ENCODE peak calls at places on chromosomes 5 and 9, in eight cellular contexts. E, T, J, R, U, Z, O and H are unnamed samples. For H3K4me1, the result is how much of the 10 kb centered on the place peaks cover.

GRCh38 chr9:4366649-4367330 is 66.9 kb upstream of the GLIS3 start:
- DNase-seq in U (peak), J (peak), R (peak), E (no peak), Z (no peak), T (no peak), O (peak), H (peak)

GRCh38 chr5:125011982-125012381 is 265.5 kb upstream of the ZNF608 start:
- DNase-seq in U (no peak), J (no peak), E (no peak), T (no peak), R (no peak), O (peak), Z (no peak), H (no peak)

GRCh38 chr5:139835656-139836055 is 40.0 kb downstream of the PSD2 start:
- DNase-seq in E (no peak), Z (no peak), J (no peak), U (no peak), T (peak), R (no peak), O (peak), H (no peak)

GRCh38 chr5:138370537-138370936 is 18.1 kb downstream of the KDM3B start:
- DNase-seq in E (no peak), Z (no peak), J (no peak), T (no peak), O (no peak), U (no peak), R (no peak), H (peak)

GRCh38 chr5:177472460-177473441 is 683 bp downstream of the DBN1 start:
- DNase-seq in J (no peak), Z (no peak), E (no peak), R (peak), O (no peak), U (peak), T (peak), H (peak)

GRCh38 chr9:112310826-112311225 is 22.6 kb downstream of the PTBP3 start:
- DNase-seq in J (no peak), R (no peak), U (no peak), T (no peak), Z (no peak), E (no peak), O (no peak), H (no peak)

GRCh38 chr9:70291446-70291845 is 32.7 kb downstream of the SMC5 start:
- DNase-seq in E (no peak), J (no peak), R (peak), T (no peak), O (no peak), U (no peak), Z (no peak), H (no peak)

GRCh38 chr5:141560725-141561483 is 57.9 kb downstream of the DIAPH1 start:
- DNase-seq in E (peak), J (peak), T (peak), Z (peak), O (peak), R (peak), U (no peak), H (peak)

GRCh38 chr9:76891279-76891678 is 14.6 kb downstream of the PRUNE2 start:
- DNase-seq in R (no peak), E (no peak), T (no peak), O (no peak), U (no peak), Z (no peak), J (no peak), H (no peak)

GRCh38 chr5:141734501-141735231 is 52.6 kb upstream of the ARAP3 start:
- DNase-seq in U (no peak), T (no peak), R (peak), E (no peak), O (peak), J (peak), Z (no peak), H (peak)

GRCh38 chr9:16335788-16336580 is 534.5 kb downstream of the BNC2 start:
- DNase-seq in T (no peak), E (peak), O (no peak), J (peak), Z (peak), U (no peak), R (peak), H (no peak)

GRCh38 chr5:73448072-73448432 is 525 bp downstream of the FOXD1 start:
- DNase-seq in T (no peak), R (no peak), U (no peak), Z (no peak), O (no peak), J (peak), E (no peak), H (peak)

GRCh38 chr9:136693490-136694162 is 6.4 kb upstream of the AGPAT2 start:
- DNase-seq in J (peak), T (peak), R (peak), O (peak), E (no peak), U (no peak), Z (peak), H (no peak)

DNA sequence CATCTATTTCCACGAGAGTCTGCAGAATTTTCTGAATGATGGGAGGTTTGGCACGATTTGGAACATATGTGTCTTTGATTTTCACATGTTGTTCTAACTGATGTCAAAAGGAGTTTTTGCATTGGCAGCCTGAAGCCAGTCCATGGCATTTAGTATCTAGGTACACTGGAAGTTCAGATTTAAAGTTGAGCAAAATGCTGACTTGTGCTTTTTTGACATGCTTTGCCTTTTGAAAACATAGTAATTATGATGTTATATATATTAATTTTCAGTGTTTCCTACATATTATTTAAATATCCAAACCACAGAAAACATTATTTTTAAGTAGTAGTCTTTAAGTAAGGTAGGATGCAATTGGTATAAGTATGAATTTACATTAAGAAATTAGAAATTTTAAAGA is 103.1 kb downstream of the PBX3 start:
- DNase-seq in O (no peak), Z (no peak), U (no peak), E (no peak), R (no peak), T (no peak), J (no peak), H (no peak)
- H3K4me1 ChIP-seq in O (under half), Z (under half), U (under half), E (under half), R (under half), T (under half), J (under half), H (under half)

GRCh38 chr5:54909126-54909525 is 76.3 kb downstream of the ESM1 start:
- DNase-seq in J (no peak), R (no peak), E (no peak), U (no peak), O (no peak), T (no peak), Z (no peak), H (no peak)
- H3K4me1 ChIP-seq in J (under half), R (under half), E (under half), U (under half), O (under half), T (under half), Z (under half), H (under half)

GRCh38 chr5:80037366-80037765 is 2.2 kb downstream of the THBS4 start:
- DNase-seq in T (no peak), J (no peak), U (no peak), O (no peak), Z (no peak), R (no peak), E (no peak), H (peak)

GRCh38 chr5:80041536-80041935 is 6.4 kb downstream of the THBS4 start:
- DNase-seq in O (no peak), R (no peak), J (no peak), Z (no peak), T (no peak), U (no peak), E (no peak), H (no peak)

DNA sequence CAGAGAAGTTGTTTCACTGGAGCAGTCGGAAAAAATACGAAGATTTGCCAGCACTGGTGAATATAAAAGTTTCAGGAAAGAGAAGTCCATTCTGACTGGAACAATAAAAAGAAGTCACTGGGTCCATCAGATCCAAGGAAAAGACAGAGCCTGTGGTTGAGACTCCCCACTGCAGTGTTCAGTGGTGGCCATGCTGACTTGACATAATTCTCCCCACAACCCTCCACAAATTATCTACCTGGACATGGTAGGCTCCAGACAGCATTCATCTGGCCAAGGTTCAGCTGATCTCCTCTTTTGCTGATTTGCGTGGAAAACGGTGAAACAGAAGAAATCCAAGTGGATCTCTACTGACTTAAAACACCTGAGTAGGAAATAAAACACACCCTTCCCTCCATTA is 8.0 kb downstream of the THBS4 start:
- DNase-seq in J (no peak), Z (no peak), U (no peak), E (no peak), O (no peak), T (no peak), R (no peak), H (no peak)
- H3K4me1 ChIP-seq in J (under half), Z (under half), U (under half), E (under half), O (under half), T (under half), R (under half), H (under half)

GRCh38 chr9:91905958-91906585 is 44.0 kb downstream of the ROR2 start:
- DNase-seq in O (no peak), E (no peak), T (no peak), R (peak), U (peak), Z (no peak), J (no peak), H (no peak)

GRCh38 chr9:91904541-91905236 is 45.3 kb downstream of the ROR2 start:
- DNase-seq in J (no peak), U (no peak), O (no peak), T (no peak), Z (no peak), E (no peak), R (no peak), H (no peak)

GRCh38 chr9:91902465-91903125 is 47.4 kb downstream of the ROR2 start:
- DNase-seq in T (no peak), E (no peak), J (no peak), Z (peak), O (no peak), U (no peak), R (no peak), H (no peak)

GRCh38 chr9:91905237-91905650 is 44.8 kb downstream of the ROR2 start:
- DNase-seq in Z (no peak), R (no peak), U (no peak), T (no peak), J (no peak), E (no peak), O (no peak), H (no peak)

GRCh38 chr9:91903126-91903911 is 46.7 kb downstream of the ROR2 start:
- DNase-seq in R (no peak), Z (peak), E (no peak), U (no peak), O (no peak), T (no peak), J (no peak), H (no peak)
- H3K4me1 ChIP-seq in R (under half), Z (under half), E (under half), U (under half), O (under half), T (under half), J (under half), H (half or more)

DNA sequence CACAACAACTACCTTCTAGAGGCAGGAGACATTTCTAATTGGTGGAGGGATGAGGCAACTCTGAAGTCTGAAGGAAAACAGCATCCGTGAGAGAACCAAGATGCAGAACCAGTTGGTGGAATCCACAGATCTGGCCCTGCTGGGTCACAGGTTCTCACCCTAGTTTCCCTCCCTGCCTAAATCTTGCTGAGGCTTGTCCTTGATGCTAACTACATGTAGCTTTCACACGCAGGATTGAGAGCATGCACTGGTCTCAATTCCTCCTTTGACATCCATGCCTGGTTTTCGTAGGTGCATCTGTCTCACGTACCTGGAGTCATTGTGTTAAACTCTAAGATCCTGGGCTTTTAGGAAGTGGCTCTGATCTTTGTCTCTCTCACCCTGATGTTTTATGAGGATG is 9.7 kb upstream of the F2RL1 start:
- DNase-seq in E (no peak), T (peak), J (no peak), O (no peak), R (no peak), U (no peak), Z (no peak), H (no peak)
- H3K4me1 ChIP-seq in E (under half), T (under half), J (under half), O (under half), R (under half), U (under half), Z (under half), H (under half)

DNA sequence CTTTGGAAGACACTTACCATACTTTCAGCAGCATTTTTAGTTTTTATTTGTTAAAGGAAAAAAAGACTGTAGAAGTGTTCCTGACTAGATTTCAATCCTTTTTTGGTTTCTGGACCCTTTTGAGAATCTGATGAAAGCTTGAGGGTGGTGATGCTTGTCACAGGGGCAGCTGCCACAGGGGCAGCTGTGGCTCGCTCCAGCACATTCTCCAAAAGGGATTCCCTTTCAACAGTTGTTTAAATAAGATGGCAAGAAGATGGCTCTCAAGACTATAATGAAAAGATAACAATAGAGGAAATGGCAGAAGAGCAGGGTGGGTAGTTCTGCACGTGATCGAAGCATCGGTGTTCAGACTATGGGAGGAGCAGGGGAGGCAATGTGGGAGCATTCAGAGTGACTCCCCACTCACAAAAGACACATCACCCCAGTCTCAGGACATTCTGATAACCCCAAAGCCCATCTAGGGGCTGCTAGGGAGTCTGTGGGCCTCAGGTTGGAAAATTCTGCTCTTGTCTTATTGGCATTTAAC is 46.5 kb upstream of the TNFAIP8 start:
- DNase-seq in U (no peak), Z (no peak), J (no peak), E (no peak), R (no peak), T (no peak), O (no peak), H (no peak)
- H3K4me1 ChIP-seq in U (half or more), Z (under half), J (under half), E (under half), R (under half), T (under half), O (under half), H (under half)

DNA sequence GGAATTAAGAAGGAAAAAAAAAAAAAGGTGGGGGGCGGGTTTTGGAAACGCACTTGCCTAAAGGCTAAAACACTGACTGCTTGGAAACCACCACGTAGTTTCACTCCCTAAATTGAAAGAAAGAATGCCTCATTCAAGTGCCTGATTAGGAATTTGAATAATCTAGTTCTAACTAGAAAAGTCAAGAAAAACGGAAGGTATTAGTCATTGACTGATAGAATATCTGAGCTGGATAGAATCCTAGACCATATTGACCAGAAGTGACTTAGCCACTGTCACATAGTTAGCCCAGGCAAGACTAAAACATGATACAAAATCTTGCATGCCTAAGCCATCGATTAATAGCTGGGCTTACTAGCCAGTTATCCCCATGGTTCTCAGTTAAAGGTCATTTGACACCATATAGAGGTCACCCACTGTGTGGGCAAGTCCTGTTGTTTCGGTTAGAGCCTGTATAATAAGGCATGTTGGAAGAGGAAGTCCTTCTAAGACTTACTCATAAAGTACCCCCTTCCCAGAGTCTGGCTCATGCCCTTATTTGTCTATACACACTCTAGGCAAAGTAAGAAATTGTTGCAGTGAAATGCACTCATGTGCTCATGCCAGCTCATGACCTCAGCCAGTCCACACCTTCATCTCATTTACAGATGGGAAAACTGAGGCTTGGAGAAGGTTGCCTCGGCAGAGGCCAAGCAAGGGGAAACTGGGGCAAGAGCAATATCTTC is 40.2 kb downstream of the SH3RF2 start:
- DNase-seq in T (no peak), J (peak), Z (no peak), R (peak), E (no peak), O (no peak), U (no peak), H (no peak)
- H3K4me1 ChIP-seq in T (under half), J (under half), Z (half or more), R (under half), E (under half), O (half or more), U (under half), H (under half)

DNA sequence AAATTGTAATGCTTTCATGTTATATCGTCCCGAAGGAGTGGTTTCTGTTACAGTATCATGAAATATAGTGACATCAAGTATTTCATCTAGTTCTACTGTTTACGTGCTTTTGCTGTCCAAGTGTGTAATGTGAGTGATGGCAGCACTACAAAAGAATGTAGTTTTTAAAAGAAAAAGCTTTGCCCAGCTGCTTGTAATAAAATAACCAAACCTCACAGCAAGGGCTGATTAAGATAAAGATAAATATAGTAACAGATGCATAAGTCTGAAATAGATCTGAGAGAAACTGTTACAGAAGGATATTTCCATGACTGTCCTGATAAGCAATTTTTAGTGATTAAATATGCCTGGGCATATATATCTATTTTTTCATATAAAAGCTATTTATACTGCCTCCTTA is 106.4 kb downstream of the AUH start:
- DNase-seq in U (no peak), Z (no peak), T (no peak), R (no peak), E (no peak), J (no peak), O (no peak), H (no peak)
- H3K4me1 ChIP-seq in U (under half), Z (under half), T (under half), R (under half), E (under half), J (under half), O (under half), H (under half)